ENCODE peak calls at places on chromosomes 1 and 21, in seven cellular contexts. Y, B, P, N, H, U and T are unnamed samples.

GRCh38 chr21:46325073-46325912 is 1.3 kb downstream of the PCNT start:
- DNase-seq in Y (no peak), B (peak; percentile 35), P (peak; percentile 32), N (no peak), H (peak; percentile 64), U (peak; percentile 71), T (peak; percentile 53)

GRCh38 chr1:53094533-53094919 is 32.5 kb downstream of the PODN start:
- DNase-seq in Y (no peak), B (no peak), P (no peak), N (no peak), H (no peak), U (no peak), T (no peak)

GRCh38 chr1:116501870-116502244 is 69.0 kb downstream of the CD58 start:
- DNase-seq in Y (no peak), B (no peak), P (no peak), N (no peak), H (no peak), U (no peak), T (no peak)

GRCh38 chr21:41995577-41995976 is 14.6 kb downstream of the ZBTB21 start:
- DNase-seq in Y (no peak), B (no peak), P (no peak), N (no peak), H (no peak), U (no peak), T (no peak)

GRCh38 chr1:156075158-156075557 is 7.1 kb downstream of the MEX3A start:
- DNase-seq in Y (no peak), B (no peak), P (no peak), N (no peak), H (no peak), U (no peak), T (no peak)

GRCh38 chr1:104592926-104593325 is 843.2 kb downstream of the AMY1C start:
- DNase-seq in Y (no peak), B (no peak), P (peak; percentile 78), N (no peak), H (no peak), U (no peak), T (no peak)

GRCh38 chr1:173112129-173112528 is 61.4 kb upstream of the TNFSF18 start:
- DNase-seq in Y (no peak), B (no peak), P (no peak), N (no peak), H (no peak), U (peak; percentile 42), T (no peak)

GRCh38 chr1:202228484-202229122 is 35.0 kb downstream of the LGR6 start:
- DNase-seq in Y (no peak), B (no peak), P (no peak), N (no peak), H (no peak), U (no peak), T (no peak)

GRCh38 chr21:40652436-40652835 is 194.5 kb downstream of the DSCAM start:
- DNase-seq in Y (no peak), B (no peak), P (no peak), N (no peak), H (no peak), U (no peak), T (no peak)

GRCh38 chr1:172638885-172639831 is 19.7 kb upstream of the FASLG start:
- DNase-seq in Y (no peak), B (no peak), P (peak; percentile 36), N (peak; percentile 80), H (no peak), U (peak; percentile 93), T (no peak)

GRCh38 chr1:203628185-203628996 is 1.8 kb downstream of the ATP2B4 start:
- DNase-seq in Y (no peak), B (peak; percentile 56), P (peak; percentile 31), N (no peak), H (peak; percentile 64), U (peak; percentile 82), T (peak; percentile 63)

GRCh38 chr1:248155927-248156326 is 11.0 kb downstream of the OR2M5 start:
- DNase-seq in Y (no peak), B (no peak), P (no peak), N (no peak), H (no peak), U (no peak), T (no peak)

GRCh38 chr1:248164031-248164430 is 10.6 kb upstream of the OR2M2 start:
- DNase-seq in Y (no peak), B (no peak), P (no peak), N (no peak), H (no peak), U (no peak), T (no peak)

GRCh38 chr1:248158758-248159157 is 13.8 kb downstream of the OR2M5 start:
- DNase-seq in Y (no peak), B (no peak), P (no peak), N (no peak), H (no peak), U (no peak), T (no peak)
- H3K27ac ChIP-seq in Y (no peak overlapping the region), B (no peak overlapping the region), P (no peak overlapping the region), N (no peak overlapping the region), H (no peak overlapping the region), U (no peak overlapping the region), T (no peak overlapping the region)

DNA sequence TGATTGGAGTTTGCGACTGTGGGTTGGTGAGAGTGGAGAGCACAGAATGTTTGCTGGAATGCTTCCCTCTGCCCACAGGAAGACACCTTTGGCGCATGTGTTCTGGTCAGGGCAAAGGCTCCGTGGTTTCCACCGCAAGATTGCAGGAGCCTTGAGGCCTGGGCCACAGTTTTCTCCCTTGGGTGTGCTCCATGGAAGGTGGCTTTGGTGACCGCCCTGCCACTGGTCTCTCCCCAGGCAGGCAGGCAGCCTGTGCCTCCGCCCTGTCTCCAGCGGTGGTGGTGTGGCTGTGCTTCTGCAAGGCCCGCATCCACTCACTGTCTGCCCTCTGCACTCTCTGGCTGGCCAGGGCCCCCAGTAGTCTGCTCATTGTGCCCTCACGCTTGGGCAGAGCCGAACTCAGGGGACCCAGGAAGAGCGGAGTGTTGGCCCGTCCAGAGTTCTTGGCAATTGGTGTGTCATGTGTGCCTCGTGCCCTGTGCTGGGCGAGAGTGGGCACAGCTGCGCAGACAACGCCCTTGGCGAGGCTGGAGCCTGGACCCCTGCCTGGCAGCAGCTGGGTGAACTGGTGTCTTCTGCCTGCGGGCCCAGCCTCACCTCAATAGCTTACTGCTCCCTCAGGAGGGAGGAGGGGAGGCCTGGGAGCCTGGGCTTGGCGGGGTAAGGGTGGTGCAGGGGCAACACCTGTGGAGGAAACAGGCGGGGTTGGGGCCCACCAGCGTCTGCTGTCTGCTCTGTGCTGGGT is 2.0 kb downstream of the GUK1 start:
- DNase-seq in Y (peak; percentile 13), B (no peak), P (no peak), N (no peak), H (no peak), U (no peak), T (peak; percentile 47)
- H3K4me3 ChIP-seq in Y (peak overlapping the region; percentile 86), B (peak overlapping the region; percentile 89), P (peak overlapping the region; percentile 90), N (peak overlapping the region; percentile 90), H (peak overlapping the region; percentile 77), U (peak overlapping the region; percentile 91), T (peak overlapping the region; percentile 92)

GRCh38 chr21:44054710-44055109 is 42.6 kb downstream of the TRAPPC10 start:
- DNase-seq in Y (no peak), B (no peak), P (no peak), N (no peak), H (no peak), U (peak; percentile 42), T (no peak)
- H3K27ac ChIP-seq in Y (peak overlapping the region; percentile 13), B (peak overlapping the region; percentile 65), P (peak overlapping the region; percentile 33), N (no peak overlapping the region), H (peak overlapping the region; percentile 10), U (peak overlapping the region; percentile 3), T (no peak overlapping the region)

DNA sequence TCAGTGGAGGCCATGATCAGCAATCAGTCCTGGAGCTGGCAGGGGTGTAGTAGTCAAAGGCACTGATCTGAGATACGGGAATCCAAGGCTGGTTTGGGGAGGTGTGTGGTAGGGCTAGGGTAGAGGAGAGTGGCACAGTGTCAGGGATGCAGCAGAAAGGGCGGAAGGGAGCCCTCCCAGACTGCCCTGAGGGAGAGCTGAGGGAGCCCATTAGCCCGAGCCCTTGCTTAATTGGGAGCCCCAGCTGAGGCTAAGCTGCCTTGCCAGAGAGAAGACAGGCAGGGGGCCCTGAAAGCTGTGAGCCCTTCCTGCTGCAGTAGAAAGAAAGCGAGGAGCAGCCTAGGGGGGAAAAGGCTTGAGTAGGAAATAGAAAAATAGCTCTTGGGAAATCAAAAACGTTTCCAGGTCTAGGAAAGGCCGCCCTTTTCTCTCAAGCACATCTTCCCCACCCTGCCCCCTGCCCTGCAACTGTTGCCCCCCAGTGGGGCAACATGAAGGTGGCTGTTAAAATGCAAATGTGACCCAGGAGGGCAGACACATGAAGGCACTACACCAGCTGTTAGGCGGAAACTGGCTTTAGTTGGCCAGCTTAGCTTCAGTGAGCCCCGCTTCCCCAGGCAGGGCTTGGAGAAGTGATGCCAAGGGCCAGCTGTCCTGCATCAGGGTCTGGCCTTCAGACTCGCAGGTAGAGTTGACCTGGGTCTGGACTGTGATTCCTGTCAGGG is 106.2 kb downstream of the UCK2 start:
- DNase-seq in Y (no peak), B (no peak), P (no peak), N (no peak), H (no peak), U (no peak), T (no peak)
- H3K4me3 ChIP-seq in Y (no peak overlapping the region), B (no peak overlapping the region), P (no peak overlapping the region), N (no peak overlapping the region), H (no peak overlapping the region), U (no peak overlapping the region), T (no peak overlapping the region)